ENCODE peak calls at places on chromosome 16, in four cellular contexts. E is heart left ventricle, M is adipocyte, L is foreskin fibroblast. G is an unnamed sample.

GRCh38 chr16:30667361-30667905 is 9.2 kb downstream of the FBRS start:
- DNase-seq in E (peak; percentile 43), M (no peak), L (no peak), G (no peak)

GRCh38 chr16:12340151-12340733 is 363.7 kb downstream of the SNX29 start:
- DNase-seq in E (no peak), M (peak; percentile 73), L (peak; percentile 49), G (no peak)

GRCh38 chr16:85820604-85821372 is 21.3 kb downstream of the COX4I1 start:
- DNase-seq in E (no peak), M (no peak), L (no peak), G (no peak)

GRCh38 chr16:83769397-83770008 is 38.3 kb upstream of the HSBP1 start:
- DNase-seq in E (no peak), M (no peak), L (no peak), G (no peak)

GRCh38 chr16:50400967-50401348 is 32.2 kb upstream of the BRD7 start:
- DNase-seq in E (no peak), M (no peak), L (no peak), G (no peak)

GRCh38 chr16:29696881-29697331 is 17.9 kb downstream of the QPRT start:
- DNase-seq in E (no peak), M (no peak), L (no peak), G (no peak)

GRCh38 chr16:9929836-9930235 is 252.4 kb downstream of the GRIN2A start:
- DNase-seq in E (no peak), M (no peak), L (no peak), G (no peak)

GRCh38 chr16:20327444-20328041 is at the start of gene GP2:
- DNase-seq in E (no peak), M (no peak), L (no peak), G (no peak)

GRCh38 chr16:86777098-86777946 is 199.0 kb downstream of the FOXL1 start:
- DNase-seq in E (no peak), M (no peak), L (no peak), G (no peak)

GRCh38 chr16:5504028-5504758 is 406.6 kb upstream of the EEF2KMT start:
- DNase-seq in E (no peak), M (no peak), L (no peak), G (peak; percentile 74)

GRCh38 chr16:8989099-8989878 is 25.6 kb upstream of the USP7 start:
- DNase-seq in E (no peak), M (no peak), L (no peak), G (no peak)

GRCh38 chr16:78768723-78769122 is 669.3 kb downstream of the WWOX start:
- DNase-seq in E (no peak), M (no peak), L (no peak), G (no peak)

GRCh38 chr16:85290626-85291301 is 178.5 kb upstream of the CIBAR2 start:
- DNase-seq in E (no peak), M (no peak), L (no peak), G (no peak)

GRCh38 chr16:67562918-67563707 is 787 bp downstream of the CTCF start:
- DNase-seq in E (peak; percentile 87), M (peak; percentile 80), L (peak; percentile 50), G (no peak)

GRCh38 chr16:168424-168823 is 2.6 kb downstream of the HBM start:
- DNase-seq in E (peak; percentile 42), M (no peak), L (no peak), G (no peak)

GRCh38 chr16:21618261-21618660 is 18.9 kb downstream of the METTL9 start:
- DNase-seq in E (no peak), M (no peak), L (no peak), G (no peak)

GRCh38 chr16:11253009-11253994 is 2.7 kb downstream of the SOCS1 start:
- DNase-seq in E (peak; percentile 17), M (peak; percentile 19), L (peak; percentile 64), G (no peak)

GRCh38 chr16:47553853-47554564 is 92.9 kb downstream of the PHKB start:
- DNase-seq in E (no peak), M (no peak), L (no peak), G (no peak)

GRCh38 chr16:56815721-56816120 is 49.3 kb upstream of the SLC12A3 start:
- DNase-seq in E (no peak), M (no peak), L (no peak), G (no peak)

GRCh38 chr16:8173111-8173644 is 417.1 kb downstream of the TMEM114 start:
- DNase-seq in E (peak; percentile 73), M (peak; percentile 28), L (peak; percentile 1), G (no peak)

GRCh38 chr16:3274947-3275346 is 8.3 kb upstream of the ZNF263 start:
- DNase-seq in E (no peak), M (no peak), L (no peak), G (no peak)

GRCh38 chr16:64983983-64984382 is 137.9 kb downstream of the CDH11 start:
- DNase-seq in E (peak; percentile 61), M (peak; percentile 73), L (peak; percentile 68), G (peak; percentile 62)

GRCh38 chr16:86429663-86430062 is 80.7 kb upstream of the FOXF1 start:
- DNase-seq in E (no peak), M (no peak), L (no peak), G (no peak)

GRCh38 chr16:27242868-27243590 is 25.5 kb downstream of the NSMCE1 start:
- DNase-seq in E (peak; percentile 60), M (peak; percentile 73), L (peak; percentile 95), G (peak; percentile 96)

GRCh38 chr16:49352923-49353322 is 20.7 kb upstream of the C16orf78 start:
- DNase-seq in E (no peak), M (peak; percentile 2), L (no peak), G (no peak)

GRCh38 chr16:2196981-2197511 is 641 bp upstream of the CASKIN1 start:
- DNase-seq in E (no peak), M (no peak), L (no peak), G (no peak)

GRCh38 chr16:85354623-85355514 is 242.6 kb upstream of the CIBAR2 start:
- DNase-seq in E (peak; percentile 44), M (peak; percentile 71), L (peak; percentile 77), G (peak; percentile 60)

GRCh38 chr16:12255473-12255872 is 278.9 kb downstream of the SNX29 start:
- DNase-seq in E (no peak), M (peak; percentile 7), L (peak; percentile 7), G (no peak)

GRCh38 chr16:84751947-84752346 is 52.1 kb downstream of the USP10 start:
- DNase-seq in E (no peak), M (peak; percentile 73), L (no peak), G (no peak)

GRCh38 chr16:30663820-30664528 is 5.7 kb downstream of the FBRS start:
- DNase-seq in E (no peak), M (no peak), L (no peak), G (no peak)

GRCh38 chr16:87956771-87957279 is 5.6 kb downstream of the BANP start:
- DNase-seq in E (no peak), M (no peak), L (peak; percentile 45), G (peak; percentile 70)

GRCh38 chr16:87954826-87955225 is 3.6 kb downstream of the BANP start:
- DNase-seq in E (no peak), M (no peak), L (no peak), G (no peak)

GRCh38 chr16:87956169-87956770 is 5.0 kb downstream of the BANP start:
- DNase-seq in E (peak; percentile 72), M (peak; percentile 48), L (peak; percentile 55), G (no peak)

GRCh38 chr16:87954361-87954760 is 3.1 kb downstream of the BANP start:
- DNase-seq in E (no peak), M (no peak), L (no peak), G (no peak)

GRCh38 chr16:87955302-87956168 is 4.3 kb downstream of the BANP start:
- DNase-seq in E (no peak), M (no peak), L (no peak), G (no peak)
- H3K4me3 ChIP-seq in E (no peak overlapping the region), M (no peak overlapping the region), L (no peak overlapping the region), G (no peak overlapping the region)

GRCh38 chr16:73230651-73231050 is 182.7 kb upstream of the ZFHX3 start:
- DNase-seq in E (no peak), M (no peak), L (no peak), G (no peak)
- H3K4me3 ChIP-seq in E (no peak overlapping the region), M (no peak overlapping the region), L (no peak overlapping the region), G (no peak overlapping the region)

DNA sequence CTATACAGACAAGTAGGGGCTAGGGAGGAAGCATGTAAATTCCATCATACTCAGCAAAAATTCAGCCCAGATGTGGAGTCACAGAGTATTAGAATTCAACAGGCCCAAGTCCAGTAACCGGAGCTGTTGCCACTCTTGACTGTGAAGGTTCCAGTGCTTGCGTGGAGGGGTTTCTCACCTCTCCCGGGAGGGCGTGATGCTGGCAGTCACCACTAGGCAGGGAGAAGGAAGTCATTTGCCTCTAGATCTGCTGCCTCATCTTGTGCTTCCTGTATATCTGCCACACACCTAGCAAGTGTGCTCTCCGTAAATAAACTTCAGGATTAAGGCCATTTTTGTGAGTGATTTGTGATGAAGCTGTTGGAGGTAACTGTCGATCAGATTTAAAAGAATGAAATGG is 1.0 kb upstream of the CKLF start:
- DNase-seq in E (peak; percentile 68), M (peak; percentile 34), L (peak; percentile 20), G (no peak)
- H3K4me3 ChIP-seq in E (no peak overlapping the region), M (peak overlapping the region; percentile 94), L (no peak overlapping the region), G (no peak overlapping the region)

DNA sequence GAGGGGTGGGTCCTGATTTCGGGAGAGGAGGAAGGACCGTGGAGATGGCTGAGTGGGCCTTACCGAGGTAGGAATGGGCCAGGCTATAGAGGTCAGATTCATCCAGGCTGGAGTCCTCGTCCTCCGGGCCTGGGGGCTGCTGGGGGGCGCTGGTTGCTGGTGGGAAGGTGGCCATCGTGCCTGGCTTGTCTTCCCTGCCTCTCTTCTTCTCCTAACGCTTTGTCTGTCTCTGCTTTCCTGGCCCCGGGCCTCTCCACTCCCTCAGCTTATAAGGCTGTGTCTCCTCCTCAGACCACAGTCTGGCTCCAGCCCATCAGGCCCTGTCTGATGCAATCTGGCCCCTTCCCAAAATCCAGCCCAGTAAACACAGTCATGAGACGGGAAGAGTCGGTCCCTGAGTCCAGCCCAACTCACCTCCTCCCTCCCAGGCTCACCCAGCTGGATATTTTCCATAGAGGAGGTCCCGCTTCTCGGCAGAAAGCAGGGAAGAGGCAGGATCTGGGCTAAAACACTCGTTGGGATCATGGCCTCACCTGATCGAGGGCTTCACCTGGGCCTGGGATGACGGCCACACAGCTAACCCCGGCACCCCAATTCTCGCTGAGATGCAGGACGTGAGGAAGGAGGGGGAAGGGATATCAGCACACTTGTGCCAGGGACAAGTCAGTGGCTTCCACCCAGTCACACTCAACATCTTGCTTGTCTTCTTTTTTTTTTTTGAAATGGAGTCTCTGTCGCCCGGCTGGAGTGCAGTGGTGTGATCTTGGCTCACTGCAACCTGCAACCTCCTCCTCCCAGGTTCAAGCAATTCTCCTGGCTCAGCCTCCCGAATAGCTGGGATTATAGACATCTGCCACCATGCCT is at the start of gene NUPR1:
- DNase-seq in E (peak; percentile 90), M (peak; percentile 98), L (peak; percentile 92), G (peak; percentile 95)
- H3K4me3 ChIP-seq in E (peak within 1 kb of the TSS; percentile 63), M (peak within 1 kb of the TSS; percentile 100), L (peak within 1 kb of the TSS; percentile 56), G (peak within 1 kb of the TSS; percentile 35)